ENCODE peak calls at places on chromosomes 1 and 21, in ten cellular contexts. D is heart left ventricle, E is body of pancreas, X is fibroblast of lung, Q is sigmoid colon, G is uterus, Z is OCI-LY7, R is thoracic aorta, F is A549, A is A673. J is an unnamed sample.

GRCh38 chr21:45974073-45975016 is 7.2 kb upstream of the COL6A1 start:
- DNase-seq in Z (no peak), Q (peak; percentile 89), A (no peak), G (peak; percentile 75), E (peak; percentile 32), D (peak; percentile 76), X (peak; percentile 84), F (no peak), R (no peak), J (no peak)

GRCh38 chr1:214303538-214303937 is 22.6 kb downstream of the SMYD2 start:
- DNase-seq in R (no peak), Q (no peak), E (no peak), F (no peak), X (peak; percentile 26), Z (no peak), A (no peak), G (no peak), D (no peak), J (no peak)

GRCh38 chr21:41321211-41321907 is 4.8 kb downstream of the FAM3B start:
- DNase-seq in Q (no peak), R (no peak), G (no peak), A (no peak), E (no peak), Z (peak; percentile 95), X (no peak), D (no peak), F (no peak), J (no peak)

GRCh38 chr1:170634293-170634692 is 29.6 kb upstream of the PRRX1 start:
- DNase-seq in G (no peak), E (no peak), R (no peak), X (peak; percentile 84), F (no peak), A (no peak), Z (no peak), D (no peak), Q (no peak), J (no peak)

GRCh38 chr1:172719694-172720138 is 60.8 kb downstream of the FASLG start:
- DNase-seq in A (peak; percentile 49), D (no peak), E (no peak), R (no peak), Z (peak; percentile 53), X (peak; percentile 72), G (no peak), F (peak; percentile 54), Q (no peak), J (no peak)

GRCh38 chr1:200252526-200252925 is 157.3 kb downstream of the ZNF281 start:
- DNase-seq in E (no peak), Q (no peak), A (no peak), G (no peak), X (no peak), R (no peak), Z (no peak), D (no peak), F (no peak), J (no peak)

GRCh38 chr1:30880631-30881155 is 27.9 kb downstream of the SDC3 start:
- DNase-seq in Z (no peak), F (no peak), A (peak; percentile 50), Q (no peak), R (no peak), E (no peak), G (no peak), X (no peak), D (no peak), J (no peak)

GRCh38 chr1:161962094-161962887 is 61.4 kb downstream of the OLFML2B start:
- DNase-seq in E (no peak), A (peak; percentile 86), Q (no peak), D (no peak), X (peak; percentile 81), F (no peak), Z (no peak), G (no peak), R (no peak), J (no peak)

GRCh38 chr1:171858701-171859100 is 17.4 kb downstream of the DNM3 start:
- DNase-seq in A (no peak), D (no peak), G (no peak), R (no peak), Q (no peak), F (no peak), Z (no peak), X (no peak), E (no peak), J (no peak)

GRCh38 chr1:153133743-153134142 is 16.9 kb downstream of the SPRR2G start:
- DNase-seq in F (no peak), X (no peak), Q (no peak), E (no peak), Z (no peak), R (no peak), G (no peak), D (no peak), A (no peak), J (no peak)

GRCh38 chr1:2973661-2974593 is 47.3 kb upstream of the ACTRT2 start:
- DNase-seq in Z (no peak), X (no peak), D (peak; percentile 2), R (no peak), A (no peak), Q (peak; percentile 47), E (no peak), G (no peak), F (no peak), J (peak; percentile 13)

GRCh38 chr1:19363526-19364152 is 51.5 kb downstream of the SLC66A1 start:
- DNase-seq in E (no peak), Q (no peak), A (no peak), R (no peak), X (no peak), G (no peak), F (no peak), D (no peak), Z (no peak), J (peak; percentile 57)

GRCh38 chr21:43585924-43586411 is 73.3 kb downstream of the HSF2BP start:
- DNase-seq in E (peak; percentile 66), G (peak; percentile 81), R (peak; percentile 64), X (peak; percentile 98), Q (peak; percentile 84), D (peak; percentile 50), A (peak; percentile 96), Z (no peak), F (peak; percentile 78), J (peak; percentile 83)

GRCh38 chr1:232923739-232924386 is 26.5 kb upstream of the NTPCR start:
- DNase-seq in Q (no peak), A (no peak), F (no peak), R (no peak), D (no peak), E (no peak), G (no peak), Z (peak; percentile 7), X (no peak), J (no peak)

GRCh38 chr1:114352797-114353196 is 158.2 kb downstream of the TRIM33 start:
- DNase-seq in A (no peak), Z (no peak), Q (no peak), E (no peak), F (no peak), X (peak; percentile 31), R (no peak), D (no peak), G (no peak), J (no peak)

GRCh38 chr21:14543983-14544382 is 2.1 kb downstream of the SAMSN1 start:
- DNase-seq in G (no peak), X (no peak), E (no peak), D (no peak), R (no peak), Q (no peak), Z (no peak), F (no peak), A (no peak), J (no peak)

GRCh38 chr21:14545906-14546480 is at the start of gene SAMSN1:
- DNase-seq in R (no peak), E (no peak), X (no peak), G (no peak), F (no peak), Z (no peak), D (no peak), Q (peak; percentile 69), A (no peak), J (peak; percentile 33)

GRCh38 chr21:14541840-14542495 is 4.1 kb downstream of the SAMSN1 start:
- DNase-seq in R (no peak), A (no peak), X (no peak), G (no peak), E (no peak), D (no peak), Q (no peak), F (no peak), Z (no peak), J (no peak)

GRCh38 chr21:14538477-14538876 is 7.6 kb downstream of the SAMSN1 start:
- DNase-seq in Z (no peak), A (no peak), G (no peak), Q (no peak), D (no peak), X (no peak), R (no peak), F (no peak), E (no peak), J (no peak)

DNA sequence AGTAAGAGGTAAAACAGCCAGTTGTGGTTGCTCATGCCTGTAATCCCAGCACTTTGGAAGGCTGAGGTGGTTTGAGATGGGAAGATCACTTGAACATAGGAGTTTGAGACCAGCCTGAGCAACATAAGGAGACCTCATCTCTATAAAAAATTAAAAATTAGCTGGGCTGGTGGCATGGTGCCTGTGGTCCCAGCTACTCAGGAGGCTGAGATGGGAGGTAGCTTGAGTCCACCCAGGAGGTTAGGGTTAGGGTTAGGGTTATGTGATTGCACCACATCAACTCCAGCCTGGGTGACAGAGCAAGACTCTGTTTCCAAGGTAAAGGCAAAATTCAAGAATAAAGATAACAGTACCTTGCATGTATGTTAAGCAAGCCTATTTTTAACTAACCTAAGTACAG is 3.5 kb downstream of the SAMSN1 start:
- DNase-seq in R (no peak), D (no peak), A (no peak), G (no peak), Q (no peak), E (no peak), Z (no peak), F (no peak), X (no peak), J (no peak)
- H3K4me3 ChIP-seq in R (peak overlapping the region; percentile 23), D (no peak overlapping the region), A (no peak overlapping the region), G (no peak overlapping the region), Q (no peak overlapping the region), E (no peak overlapping the region), Z (no peak overlapping the region), F (no peak overlapping the region), X (no peak overlapping the region), J (no peak overlapping the region)

GRCh38 chr1:41418868-41419583 is 57.8 kb downstream of the FOXO6 start:
- DNase-seq in A (no peak), Z (no peak), Q (peak; percentile 79), R (peak; percentile 88), X (peak; percentile 88), D (peak; percentile 76), G (peak; percentile 68), E (peak; percentile 67), F (peak; percentile 73), J (no peak)
- H3K27ac ChIP-seq in A (no peak overlapping the region), Z (no peak overlapping the region), Q (peak overlapping the region; percentile 46), R (peak overlapping the region; percentile 76), X (no peak overlapping the region), D (peak overlapping the region; percentile 26), G (peak overlapping the region; percentile 63), E (peak overlapping the region; percentile 57), F (peak overlapping the region; percentile 69), J (no peak overlapping the region)

GRCh38 chr1:43933386-43934278 is at the start of gene ARTN:
- DNase-seq in X (no peak), F (no peak), Q (no peak), A (peak; percentile 49), G (no peak), D (no peak), R (no peak), Z (no peak), E (peak; percentile 47), J (no peak)
- H3K4me1 ChIP-seq in X (peaks cover 9% of the 10 kb centered on the region), F (peaks cover 61% of the 10 kb centered on the region), Q (peaks cover 40% of the 10 kb centered on the region), A (peaks cover 32% of the 10 kb centered on the region), G (no peaks in the 10 kb centered on the region), D (peaks cover 25% of the 10 kb centered on the region), R (peaks cover 20% of the 10 kb centered on the region), Z (no peaks in the 10 kb centered on the region), E (peaks cover 45% of the 10 kb centered on the region), J (peaks cover 15% of the 10 kb centered on the region)

GRCh38 chr21:25607812-25608737 is 794 bp upstream of the MRPL39 start:
- DNase-seq in Q (peak; percentile 92), E (peak; percentile 79), Z (peak; percentile 85), X (peak; percentile 87), F (peak; percentile 28), D (peak; percentile 81), G (peak; percentile 81), R (peak; percentile 51), A (peak; percentile 88), J (peak; percentile 88)
- H3K4me3 ChIP-seq in Q (peak overlapping the region; percentile 70), E (peak overlapping the region; percentile 67), Z (peak overlapping the region; percentile 82), X (peak overlapping the region; percentile 73), F (peak overlapping the region; percentile 89), D (peak overlapping the region; percentile 89), G (peak overlapping the region; percentile 95), R (peak overlapping the region; percentile 95), A (peak overlapping the region; percentile 86), J (peak overlapping the region; percentile 98)

J was measured in testis.